ENCODE peak calls at places on chromosomes 2 and 18, in four cellular contexts. U is PC-9, B is PC-3, J is GM23248. S is an unnamed sample.
A peak's percentile ranks its signal among the peaks of the same experiment; 100 is the strongest.

GRCh38 chr2:234003972-234004617 is 46.4 kb upstream of the SPP2 start:
- DNase-seq in J (peak; percentile 97), B (peak; percentile 83), U (peak; percentile 85), S (no peak)

GRCh38 chr2:34936089-34936488 is 1337.0 kb upstream of the FAM98A start:
- DNase-seq in J (no peak), B (no peak), U (no peak), S (no peak)

GRCh38 chr18:51149605-51150429 is 47.7 kb downstream of the MEX3C start:
- DNase-seq in J (peak; percentile 83), B (peak; percentile 2), U (peak; percentile 61), S (no peak)

GRCh38 chr2:110688594-110689091 is 10.8 kb upstream of the BUB1 start:
- DNase-seq in U (no peak), B (no peak), J (no peak), S (no peak)

GRCh38 chr18:3066391-3067079 is 53.6 kb upstream of the LPIN2 start:
- DNase-seq in B (no peak), U (no peak), J (no peak), S (no peak)

GRCh38 chr2:586518-587370 is 90.5 kb downstream of the TMEM18 start:
- DNase-seq in J (no peak), U (peak; percentile 70), B (no peak), S (no peak)

GRCh38 chr2:162072181-162072702 is 1.8 kb downstream of the DPP4 start:
- DNase-seq in J (peak; percentile 84), B (peak; percentile 70), U (no peak), S (no peak)

GRCh38 chr18:5534845-5535244 is 9.0 kb downstream of the EPB41L3 start:
- DNase-seq in B (no peak), J (no peak), U (no peak), S (no peak)

GRCh38 chr18:50341443-50341842 is 33.4 kb upstream of the SKA1 start:
- DNase-seq in J (no peak), B (no peak), U (no peak), S (no peak)

GRCh38 chr18:60372598-60372997 is at the start of gene MC4R:
- DNase-seq in U (no peak), B (peak; percentile 46), J (peak; percentile 84), S (peak; percentile 77)

GRCh38 chr2:169933124-169933711 is 106.0 kb downstream of the UBR3 start:
- DNase-seq in B (peak; percentile 70), J (peak; percentile 84), U (no peak), S (peak; percentile 54)

GRCh38 chr2:97935719-97936161 is 60.0 kb downstream of the TMEM131 start:
- DNase-seq in J (peak; percentile 82), B (peak; percentile 80), U (peak; percentile 80), S (peak; percentile 21)

GRCh38 chr18:35116784-35117318 is 75.6 kb downstream of the MAPRE2 start:
- DNase-seq in U (no peak), J (no peak), B (no peak), S (no peak)

GRCh38 chr2:9294764-9295163 is 88.2 kb downstream of the ASAP2 start:
- DNase-seq in B (no peak), J (no peak), U (no peak), S (no peak)

GRCh38 chr2:220499281-220499680 is 871.9 kb downstream of the SLC4A3 start:
- DNase-seq in U (no peak), B (peak; percentile 71), J (peak; percentile 81), S (no peak)

GRCh38 chr18:26471027-26471426 is 77.3 kb downstream of the KCTD1 start:
- DNase-seq in J (no peak), B (no peak), U (peak; percentile 50), S (no peak)

GRCh38 chr2:228535396-228535795 is 353.9 kb upstream of the SPHKAP start:
- DNase-seq in J (no peak), U (no peak), B (peak; percentile 37), S (no peak)

GRCh38 chr2:88554189-88554588 is 73.1 kb downstream of the EIF2AK3 start:
- DNase-seq in U (no peak), J (no peak), B (peak; percentile 12), S (no peak)

GRCh38 chr2:43845181-43845580 is 6.4 kb downstream of the ABCG8 start:
- DNase-seq in B (no peak), J (no peak), U (no peak), S (peak; percentile 5)

GRCh38 chr18:3652380-3653262 is 202.6 kb downstream of the TGIF1 start:
- DNase-seq in B (peak; percentile 99), J (peak; percentile 94), U (peak; percentile 99), S (peak; percentile 45)

GRCh38 chr2:180446492-180446891 is 439.4 kb upstream of the CWC22 start:
- DNase-seq in J (no peak), B (no peak), U (no peak), S (no peak)

GRCh38 chr2:26299488-26300092 is 46.4 kb upstream of the SELENOI start:
- DNase-seq in J (peak; percentile 75), B (peak; percentile 53), U (peak; percentile 82), S (no peak)

GRCh38 chr2:99850076-99850710 is 292.2 kb downstream of the AFF3 start:
- DNase-seq in J (no peak), U (no peak), B (peak; percentile 76), S (no peak)

GRCh38 chr18:50653402-50654093 is 93.7 kb downstream of the MAPK4 start:
- DNase-seq in J (no peak), B (no peak), U (no peak), S (no peak)

GRCh38 chr2:85132392-85132791 is 800 bp upstream of the TCF7L1 start:
- DNase-seq in U (no peak), B (peak; percentile 20), J (peak; percentile 48), S (peak; percentile 27)

GRCh38 chr18:27750014-27750413 is 426.9 kb downstream of the CDH2 start:
- DNase-seq in U (peak; percentile 33), J (peak; percentile 66), B (peak; percentile 77), S (peak; percentile 34)

GRCh38 chr2:108987111-108987510 is 1.9 kb downstream of the EDAR start:
- DNase-seq in B (no peak), U (no peak), J (no peak), S (no peak)

GRCh38 chr2:39834426-39834825 is 55.4 kb upstream of the THUMPD2 start:
- DNase-seq in J (no peak), B (no peak), U (no peak), S (no peak)

DNA sequence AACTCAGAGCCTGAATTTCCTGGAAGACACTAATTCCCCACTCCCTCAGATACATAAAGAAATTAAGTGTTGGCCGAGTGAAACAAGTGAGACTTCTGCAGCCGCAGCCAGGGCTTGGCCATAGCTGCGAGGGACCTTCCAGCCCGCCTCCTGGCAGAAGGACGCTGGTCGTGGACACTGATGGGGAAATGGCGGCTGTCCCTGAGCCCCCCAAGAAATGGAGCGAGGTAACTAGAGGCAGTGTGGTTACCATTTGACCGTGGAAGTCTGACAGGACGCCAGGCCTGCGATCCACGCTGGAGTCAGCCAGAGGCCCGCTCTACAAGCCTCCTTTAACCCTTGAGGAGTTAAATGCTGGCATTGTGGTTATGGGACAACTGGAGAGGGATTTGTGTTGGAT is 173.4 kb downstream of the BCL2 start:
- DNase-seq in B (no peak), U (no peak), J (no peak), S (no peak)
- H3F3A ChIP-seq in B (no peaks in the 10 kb centered on the region), U (no peaks in the 10 kb centered on the region), J (no peaks in the 10 kb centered on the region), S (no peaks in the 10 kb centered on the region)

GRCh38 chr2:16226381-16226780 is 286.0 kb downstream of the MYCN start:
- DNase-seq in J (no peak), B (no peak), U (no peak), S (no peak)
- H3F3A ChIP-seq in J (no peaks in the 10 kb centered on the region), B (no peaks in the 10 kb centered on the region), U (no peaks in the 10 kb centered on the region), S (no peaks in the 10 kb centered on the region)

DNA sequence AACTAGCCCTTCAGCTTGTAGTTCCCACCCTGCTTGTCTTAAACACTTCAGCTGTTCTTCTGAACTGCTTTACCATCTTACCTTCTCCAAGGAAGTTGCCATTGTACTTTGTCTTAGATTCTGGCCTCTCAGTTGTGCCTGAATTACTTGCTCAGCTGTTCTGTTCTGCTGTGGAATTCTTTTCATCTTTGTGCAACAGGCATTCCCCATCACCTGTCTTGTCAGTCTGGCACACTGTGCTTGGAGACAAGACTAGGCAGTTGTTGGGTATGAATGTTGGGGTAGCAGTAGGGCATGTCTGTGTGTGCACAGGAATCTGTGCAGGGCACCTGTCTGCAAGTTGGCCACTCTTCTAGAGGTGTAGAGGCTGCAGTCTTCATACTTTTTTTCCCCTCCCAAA is 38.7 kb downstream of the PHLPP1 start:
- DNase-seq in U (no peak), B (no peak), J (no peak), S (no peak)
- H3F3A ChIP-seq in U (peaks cover 24% of the 10 kb centered on the region), B (no peaks in the 10 kb centered on the region), J (no peaks in the 10 kb centered on the region), S (no peaks in the 10 kb centered on the region)

DNA sequence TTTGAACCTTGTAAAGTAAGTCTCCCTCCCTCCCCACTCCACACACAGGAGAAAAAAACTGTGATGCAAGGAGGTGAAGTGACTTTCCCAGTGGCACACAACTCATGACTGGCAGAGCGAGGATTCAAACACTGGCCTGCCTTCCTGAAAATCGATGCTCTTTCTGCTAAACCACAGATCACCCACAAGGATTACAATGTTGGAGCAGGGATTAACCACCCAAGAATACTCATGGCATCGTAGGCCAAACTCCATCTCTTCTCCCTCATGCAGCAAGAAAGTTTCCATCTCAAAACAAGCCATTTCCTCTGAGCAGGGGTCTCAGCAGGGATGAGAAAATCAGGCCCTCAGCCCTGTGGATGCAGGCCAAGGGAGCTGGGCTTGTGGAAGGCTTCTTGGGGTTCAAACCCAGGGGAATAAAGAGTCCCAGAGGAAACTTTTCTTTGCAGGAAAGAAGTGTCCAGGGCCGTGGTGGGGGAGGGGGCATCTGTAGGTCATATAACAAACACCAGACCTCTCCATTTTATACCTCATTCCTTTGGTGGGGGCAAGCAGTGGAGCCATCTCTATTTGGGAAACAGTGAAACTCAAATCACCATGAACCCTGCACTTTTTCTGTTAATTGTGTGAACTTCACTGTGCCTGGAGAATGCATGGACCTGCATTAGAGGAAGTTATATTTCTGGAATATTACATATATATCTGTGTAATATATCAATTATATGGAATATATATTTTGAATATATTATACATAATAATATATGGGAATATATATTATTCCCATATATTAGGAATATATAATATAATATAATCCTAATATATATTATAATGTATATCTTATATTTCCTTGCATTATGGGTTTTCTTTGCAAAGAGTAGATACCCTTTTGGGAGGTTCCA is 98.0 kb upstream of the PKDCC start:
- DNase-seq in B (no peak), U (no peak), J (no peak), S (no peak)
- H3F3A ChIP-seq in B (no peaks in the 10 kb centered on the region), U (peaks cover 6% of the 10 kb centered on the region), J (no peaks in the 10 kb centered on the region), S (no peaks in the 10 kb centered on the region)

GRCh38 chr2:134408791-134409190 is 154.9 kb downstream of the MGAT5 start:
- DNase-seq in J (peak; percentile 73), B (peak; percentile 64), U (no peak), S (no peak)
- H3F3A ChIP-seq in J (peaks cover 49% of the 10 kb centered on the region), B (no peaks in the 10 kb centered on the region), U (peaks cover 4% of the 10 kb centered on the region), S (peaks cover 11% of the 10 kb centered on the region)